ENCODE peak calls at places on chromosomes 12 and 14, in eight cellular contexts. Y is ovary, P is IMR-90, N is Caco-2, I is astrocyte of the cerebellum, O is MM.1S, K is coronary artery, E is Peyer's patch. G is an unnamed sample.

GRCh38 chr14:69987416-69988144 is 108.4 kb downstream of the SMOC1 start:
- DNase-seq in Y (no peak), P (no peak), N (no peak), I (no peak), O (no peak), K (no peak), E (no peak), G (no peak)

GRCh38 chr12:6231359-6232268 is 31.4 kb downstream of the CD9 start:
- DNase-seq in Y (no peak), P (no peak), N (no peak), I (no peak), O (no peak), K (no peak), E (no peak), G (no peak)

GRCh38 chr14:65228956-65229355 is 126.6 kb upstream of the MAX start:
- DNase-seq in Y (no peak), P (no peak), N (no peak), I (no peak), O (no peak), K (no peak), E (no peak), G (no peak)

GRCh38 chr12:108615918-108616317 is 17.8 kb downstream of the SELPLG start:
- DNase-seq in Y (no peak), P (no peak), N (no peak), I (no peak), O (peak), K (no peak), E (no peak), G (no peak)

GRCh38 chr12:106248849-106249371 is 1.1 kb upstream of the CKAP4 start:
- DNase-seq in Y (no peak), P (peak), N (no peak), I (no peak), O (peak), K (no peak), E (peak), G (no peak)

GRCh38 chr14:58942516-58942915 is 246.0 kb upstream of the DAAM1 start:
- DNase-seq in Y (no peak), P (peak), N (no peak), I (no peak), O (no peak), K (no peak), E (no peak), G (peak)

GRCh38 chr12:10220398-10221077 is 7.9 kb downstream of the GABARAPL1 start:
- DNase-seq in Y (peak), P (peak), N (no peak), I (no peak), O (no peak), K (no peak), E (no peak), G (no peak)

GRCh38 chr14:68972507-68973272 is 6.4 kb downstream of the ACTN1 start:
- DNase-seq in Y (no peak), P (peak), N (no peak), I (no peak), O (no peak), K (no peak), E (no peak), G (no peak)

GRCh38 chr14:45085004-45085403 is 1.1 kb downstream of the PRPF39 start:
- DNase-seq in Y (no peak), P (peak), N (no peak), I (no peak), O (no peak), K (no peak), E (no peak), G (no peak)

GRCh38 chr14:61965030-61965745 is 203.0 kb downstream of the SNAPC1 start:
- DNase-seq in Y (no peak), P (peak), N (peak), I (peak), O (no peak), K (no peak), E (no peak), G (peak)

GRCh38 chr14:101008196-101008595 is 104.7 kb upstream of the RTL1 start:
- DNase-seq in Y (peak), P (no peak), N (no peak), I (no peak), O (no peak), K (peak), E (no peak), G (no peak)

GRCh38 chr12:43444940-43445564 is 107.0 kb downstream of the ADAMTS20 start:
- DNase-seq in Y (no peak), P (peak), N (peak), I (peak), O (peak), K (no peak), E (no peak), G (peak)

GRCh38 chr14:53893374-53893773 is 63.3 kb downstream of the BMP4 start:
- DNase-seq in Y (no peak), P (no peak), N (no peak), I (no peak), O (peak), K (no peak), E (no peak), G (no peak)

GRCh38 chr12:10610188-10610587 is 3.2 kb downstream of the MAGOHB start:
- DNase-seq in Y (no peak), P (no peak), N (no peak), I (no peak), O (no peak), K (no peak), E (no peak), G (no peak)

GRCh38 chr12:15701721-15702156 is 87.4 kb downstream of the EPS8 start:
- DNase-seq in Y (no peak), P (peak), N (no peak), I (peak), O (no peak), K (no peak), E (no peak), G (peak)

GRCh38 chr12:12807970-12808702 is 5.0 kb upstream of the DDX47 start:
- DNase-seq in Y (no peak), P (peak), N (no peak), I (no peak), O (peak), K (no peak), E (peak), G (no peak)

GRCh38 chr12:90905691-90906370 is 49.1 kb downstream of the CCER1 start:
- DNase-seq in Y (no peak), P (peak), N (no peak), I (no peak), O (no peak), K (no peak), E (no peak), G (no peak)

DNA sequence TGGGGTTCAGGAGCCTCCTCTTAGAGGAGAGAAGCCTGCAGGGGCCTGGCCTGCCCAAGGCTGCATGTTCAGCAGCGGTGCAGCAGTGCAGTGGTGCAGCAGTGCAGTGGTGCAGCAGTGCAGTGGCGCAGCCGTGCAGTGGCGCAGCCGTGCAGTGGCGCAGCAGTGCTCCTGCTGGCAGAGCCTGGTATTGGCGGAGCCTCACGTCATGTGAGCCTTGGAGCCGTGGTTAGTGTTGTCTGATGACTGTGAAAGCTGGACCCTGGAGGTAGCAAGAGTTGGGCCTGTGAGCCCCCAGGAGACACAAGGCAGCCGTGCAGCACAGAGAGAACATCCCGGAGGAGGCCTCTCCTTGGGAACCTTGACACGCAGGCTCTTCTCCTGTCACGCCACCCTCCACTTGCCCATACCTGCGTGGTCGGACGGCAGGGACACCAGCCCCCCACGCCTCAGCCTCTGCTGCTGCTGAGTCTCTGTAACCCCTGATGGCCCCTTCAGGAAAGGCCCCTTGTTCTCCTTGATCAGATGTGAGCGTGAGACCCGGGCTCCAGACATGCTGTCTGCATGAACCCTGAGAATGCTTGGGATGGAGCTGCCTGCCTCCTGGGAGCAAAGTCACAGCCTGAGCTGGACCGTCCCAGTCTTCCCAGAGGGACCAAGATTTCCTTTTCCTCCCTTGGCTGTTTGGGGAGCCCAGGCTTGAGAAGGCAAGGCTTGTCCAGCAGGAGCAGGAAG is 193.7 kb downstream of the KIF26A start:
- DNase-seq in Y (peak), P (no peak), N (no peak), I (no peak), O (no peak), K (peak), E (peak), G (no peak)
- TF ChIP-seq CTCF in Y (no peak), P (no peak), N (no peak), I (no peak), O (peak), K (no peak), E (no peak), G (peak)

DNA sequence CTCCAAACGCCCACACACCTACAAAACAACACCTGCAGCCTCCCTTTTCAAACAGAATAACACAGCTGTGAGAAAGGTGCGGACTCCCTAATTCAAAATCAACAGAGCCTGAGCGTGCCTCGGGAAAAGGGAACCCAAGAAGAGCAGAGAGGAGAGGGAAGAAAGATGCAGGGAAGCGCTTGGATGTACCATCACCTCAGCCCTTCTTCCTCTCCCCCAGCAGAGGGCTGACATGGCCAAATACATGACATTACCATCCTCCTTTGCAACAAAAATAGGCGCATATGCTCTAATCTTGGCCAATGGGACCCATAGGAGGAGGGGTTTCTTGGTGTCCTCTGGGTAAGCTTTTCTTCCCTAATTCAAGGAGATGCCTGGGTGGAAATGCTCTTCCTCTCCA is 78.0 kb downstream of the CPSF2 start:
- DNase-seq in Y (no peak), P (no peak), N (no peak), I (no peak), O (no peak), K (no peak), E (no peak), G (no peak)
- TF ChIP-seq CTCF in Y (no peak), P (no peak), N (no peak), I (peak), O (no peak), K (no peak), E (no peak), G (no peak)

GRCh38 chr14:102517412-102518062 is 8.0 kb upstream of the ANKRD9 start:
- DNase-seq in Y (peak), P (no peak), N (peak), I (no peak), O (no peak), K (peak), E (no peak), G (no peak)
- TF ChIP-seq CTCF in Y (no peak), P (no peak), N (peak), I (no peak), O (no peak), K (no peak), E (no peak), G (peak)

GRCh38 chr12:120438495-120439198 is 734 bp downstream of the COX6A1 start:
- DNase-seq in Y (no peak), P (no peak), N (no peak), I (no peak), O (no peak), K (no peak), E (no peak), G (no peak)

GRCh38 chr12:120439646-120440247 is 1.8 kb downstream of the COX6A1 start:
- DNase-seq in Y (peak), P (peak), N (peak), I (peak), O (peak), K (no peak), E (peak), G (no peak)

GRCh38 chr12:120432772-120433525 is 5.0 kb upstream of the COX6A1 start:
- DNase-seq in Y (no peak), P (no peak), N (no peak), I (no peak), O (no peak), K (no peak), E (no peak), G (no peak)

GRCh38 chr12:120437735-120438494 is at the start of gene COX6A1:
- DNase-seq in Y (peak), P (peak), N (peak), I (peak), O (peak), K (peak), E (peak), G (peak)
- TF ChIP-seq CTCF in Y (no peak), P (no peak), N (no peak), I (no peak), O (no peak), K (no peak), E (no peak), G (peak)

DNA sequence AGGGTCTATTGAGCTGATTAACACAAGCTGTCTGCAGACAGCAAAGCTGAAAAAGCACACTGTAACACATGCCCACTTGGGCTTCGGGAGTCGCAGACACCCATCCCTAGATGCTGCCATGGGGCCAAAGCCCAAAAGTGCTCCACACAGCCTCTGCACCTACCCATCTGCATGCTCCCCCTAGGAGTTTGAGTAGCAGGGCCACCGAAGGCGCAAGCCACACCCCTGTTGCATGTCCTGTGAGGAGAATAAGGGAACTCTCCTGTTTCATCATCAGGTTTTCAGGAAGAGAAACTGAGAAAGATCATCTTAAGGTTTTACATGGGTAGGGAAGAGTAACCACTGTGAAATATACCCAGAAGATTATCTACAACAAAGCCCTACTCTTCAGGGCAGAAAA is 5.6 kb upstream of the ST8SIA1 start:
- DNase-seq in Y (no peak), P (no peak), N (no peak), I (no peak), O (no peak), K (no peak), E (no peak), G (no peak)
- TF ChIP-seq CTCF in Y (no peak), P (no peak), N (no peak), I (no peak), O (no peak), K (no peak), E (no peak), G (no peak)

GRCh38 chr14:73725116-73726024 is 11.2 kb upstream of the PNMA1 start:
- DNase-seq in Y (peak), P (peak), N (no peak), I (no peak), O (no peak), K (no peak), E (no peak), G (no peak)

GRCh38 chr14:73724696-73725095 is 10.5 kb upstream of the PNMA1 start:
- DNase-seq in Y (no peak), P (no peak), N (no peak), I (no peak), O (no peak), K (peak), E (no peak), G (no peak)

GRCh38 chr14:73722581-73722980 is 8.4 kb upstream of the PNMA1 start:
- DNase-seq in Y (no peak), P (no peak), N (no peak), I (peak), O (no peak), K (no peak), E (no peak), G (no peak)

GRCh38 chr14:73723411-73723798 is 9.2 kb upstream of the PNMA1 start:
- DNase-seq in Y (no peak), P (peak), N (no peak), I (no peak), O (no peak), K (no peak), E (no peak), G (no peak)

GRCh38 chr14:73723799-73724621 is 9.8 kb upstream of the PNMA1 start:
- DNase-seq in Y (peak), P (peak), N (no peak), I (peak), O (no peak), K (peak), E (no peak), G (no peak)
- TF ChIP-seq CTCF in Y (peak), P (peak), N (no peak), I (peak), O (no peak), K (no peak), E (peak), G (no peak)

GRCh38 chr14:72736348-72736747 is 157.6 kb downstream of the DPF3 start:
- DNase-seq in Y (no peak), P (peak), N (peak), I (peak), O (no peak), K (peak), E (no peak), G (no peak)
- TF ChIP-seq CTCF in Y (no peak), P (no peak), N (peak), I (no peak), O (no peak), K (no peak), E (no peak), G (no peak)